ENCODE peak calls at places on chromosomes 5 and 9, in seven cellular contexts. D is HEK293T, W is WTC11, P is HepG2, C is HCT116, J is H1, M is K562. U is an unnamed sample.

GRCh38 chr9:108486791-108487190 is 369.0 kb downstream of the ACTL7B start:
- DNase-seq in J (no peak), C (no peak), P (no peak), M (no peak), D (no peak), W (no peak), U (no peak)

GRCh38 chr5:90983148-90983547 is 400.0 kb downstream of the ARRDC3 start:
- DNase-seq in W (no peak), J (no peak), D (peak), P (peak), M (peak), C (no peak), U (no peak)

GRCh38 chr5:156411131-156411727 is 84.3 kb downstream of the SGCD start:
- DNase-seq in W (no peak), J (no peak), P (no peak), M (no peak), D (no peak), C (no peak), U (no peak)

GRCh38 chr9:99650187-99650874 is 171.4 kb upstream of the NR4A3 start:
- DNase-seq in J (no peak), P (no peak), W (no peak), D (no peak), M (no peak), C (no peak), U (no peak)

GRCh38 chr9:16521868-16522381 is 348.5 kb downstream of the BNC2 start:
- DNase-seq in M (no peak), C (no peak), W (no peak), J (no peak), D (no peak), P (no peak), U (no peak)

GRCh38 chr9:19924090-19924489 is 135.3 kb upstream of the SLC24A2 start:
- DNase-seq in J (no peak), W (no peak), M (no peak), D (no peak), C (no peak), P (no peak), U (no peak)

GRCh38 chr9:114953016-114953415 is 22.6 kb upstream of the TNFSF8 start:
- DNase-seq in W (no peak), J (no peak), D (no peak), M (no peak), C (no peak), P (no peak), U (no peak)

GRCh38 chr9:125460883-125461475 is 199.4 kb downstream of the GAPVD1 start:
- DNase-seq in W (no peak), P (no peak), C (no peak), M (no peak), D (no peak), J (no peak), U (no peak)

GRCh38 chr9:132647355-132647754 is 22.4 kb downstream of the DDX31 start:
- DNase-seq in W (no peak), J (no peak), C (no peak), M (no peak), P (no peak), D (no peak), U (no peak)

GRCh38 chr5:95068952-95069351 is 215.9 kb downstream of the MCTP1 start:
- DNase-seq in C (no peak), J (no peak), M (no peak), D (no peak), P (no peak), W (no peak), U (no peak)

GRCh38 chr5:125083932-125084331 is 337.5 kb upstream of the ZNF608 start:
- DNase-seq in J (no peak), D (no peak), M (no peak), W (no peak), C (no peak), P (no peak), U (no peak)

GRCh38 chr5:40601198-40601868 is 78.4 kb upstream of the PTGER4 start:
- DNase-seq in C (no peak), P (no peak), J (no peak), M (no peak), W (no peak), D (no peak), U (no peak)

GRCh38 chr9:135373151-135373685 is 106.4 kb upstream of the PPP1R26 start:
- DNase-seq in C (no peak), W (no peak), M (no peak), D (no peak), P (no peak), J (no peak), U (no peak)

GRCh38 chr5:59791131-59791485 is 102.4 kb downstream of the PDE4D start:
- DNase-seq in J (no peak), C (no peak), P (no peak), M (no peak), W (no peak), D (no peak), U (no peak)

GRCh38 chr9:32875748-32876147 is 92.4 kb downstream of the TMEM215 start:
- DNase-seq in D (no peak), C (no peak), W (no peak), J (no peak), P (no peak), M (no peak), U (no peak)

GRCh38 chr5:176474476-176474875 is 26.3 kb downstream of the FAF2 start:
- DNase-seq in D (no peak), P (no peak), C (no peak), J (no peak), W (no peak), M (no peak), U (no peak)

GRCh38 chr9:117656007-117656406 is 48.2 kb upstream of the TLR4 start:
- DNase-seq in M (no peak), J (no peak), D (no peak), P (no peak), W (no peak), C (no peak), U (no peak)

GRCh38 chr5:111224561-111224989 is 391 bp downstream of the CAMK4 start:
- DNase-seq in W (no peak), D (no peak), C (no peak), P (no peak), J (no peak), M (no peak), U (no peak)

GRCh38 chr9:34332370-34332964 is 3.1 kb downstream of the NUDT2 start:
- DNase-seq in J (no peak), M (peak), D (peak), P (peak), C (peak), W (no peak), U (peak)

GRCh38 chr5:10111575-10111974 is 138.1 kb downstream of the ATPSCKMT start:
- DNase-seq in J (peak), W (peak), C (peak), M (peak), P (peak), D (peak), U (no peak)

GRCh38 chr9:92180669-92181181 is 65.5 kb upstream of the SPTLC1 start:
- DNase-seq in J (no peak), M (peak), W (no peak), D (no peak), C (no peak), P (peak), U (no peak)
- TF ChIP-seq SP1 in J (no peak), M (no peak), W (no peak), D (no peak), C (no peak), P (no peak), U (no peak)

GRCh38 chr5:43033845-43034590 is 6.1 kb downstream of the ANXA2R start:
- DNase-seq in P (no peak), C (no peak), J (peak), M (no peak), W (peak), D (no peak), U (no peak)
- TF ChIP-seq SP1 in P (no peak), C (no peak), J (no peak), M (no peak), W (no peak), D (no peak), U (no peak)

DNA sequence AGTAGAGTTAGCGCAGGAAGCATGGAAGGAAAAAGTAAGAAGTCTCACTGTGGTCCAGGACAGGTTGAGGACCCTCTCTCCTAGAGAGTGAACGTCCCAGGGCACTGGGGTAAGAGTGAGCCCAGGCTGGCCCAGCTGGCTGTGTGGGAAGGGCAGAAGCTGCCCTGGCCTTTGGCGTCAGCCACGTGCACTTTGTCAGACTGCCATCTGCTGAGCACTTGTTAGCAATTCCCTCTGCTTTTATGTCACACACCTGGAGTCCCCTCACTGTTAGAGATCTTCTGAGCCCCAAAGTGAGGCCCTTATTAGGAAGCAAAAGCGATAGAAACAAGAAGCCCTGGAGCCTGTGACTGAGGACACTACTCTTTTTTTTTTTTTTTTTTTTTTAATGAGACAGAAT is 79.1 kb downstream of the UGCG start:
- DNase-seq in M (no peak), D (no peak), C (peak), W (peak), J (peak), P (peak), U (peak)
- TF ChIP-seq SP1 in M (no peak), D (no peak), C (no peak), W (no peak), J (no peak), P (no peak), U (no peak)

GRCh38 chr5:82105457-82105856 is 133.6 kb downstream of the ATG10 start:
- DNase-seq in D (no peak), J (no peak), C (no peak), M (no peak), W (no peak), P (no peak), U (no peak)

GRCh38 chr5:82104872-82105271 is 133.0 kb downstream of the ATG10 start:
- DNase-seq in C (no peak), P (no peak), M (no peak), D (no peak), W (no peak), J (no peak), U (no peak)

GRCh38 chr5:82106207-82106606 is 134.4 kb downstream of the ATG10 start:
- DNase-seq in M (no peak), J (no peak), W (no peak), C (no peak), P (peak), D (no peak), U (no peak)

GRCh38 chr5:82107277-82107676 is 135.5 kb downstream of the ATG10 start:
- DNase-seq in C (no peak), D (no peak), J (no peak), W (no peak), P (no peak), M (peak), U (no peak)

DNA sequence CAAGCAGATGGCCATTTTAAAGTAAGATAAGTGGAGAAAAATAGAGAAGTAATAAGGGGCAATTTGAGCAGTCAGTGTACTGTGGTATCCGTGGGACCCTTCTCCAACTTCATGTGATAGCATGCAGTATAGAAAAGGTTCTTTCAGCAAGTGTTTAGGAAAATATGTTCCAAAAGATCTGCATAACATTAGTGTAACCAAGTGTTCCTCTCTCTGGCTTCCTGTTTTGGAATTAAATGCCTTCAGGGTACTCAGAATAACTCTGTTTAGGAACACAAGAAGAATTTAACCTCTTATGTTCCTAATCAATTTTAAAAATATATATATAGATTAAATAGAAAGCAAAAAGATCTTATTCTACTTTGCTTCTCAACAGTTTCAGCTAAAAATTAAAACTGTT is 135.0 kb downstream of the ATG10 start:
- DNase-seq in C (no peak), D (no peak), M (no peak), W (no peak), J (no peak), P (no peak), U (no peak)
- TF ChIP-seq SP1 in C (no peak), D (no peak), M (no peak), W (no peak), J (no peak), P (no peak), U (no peak)

DNA sequence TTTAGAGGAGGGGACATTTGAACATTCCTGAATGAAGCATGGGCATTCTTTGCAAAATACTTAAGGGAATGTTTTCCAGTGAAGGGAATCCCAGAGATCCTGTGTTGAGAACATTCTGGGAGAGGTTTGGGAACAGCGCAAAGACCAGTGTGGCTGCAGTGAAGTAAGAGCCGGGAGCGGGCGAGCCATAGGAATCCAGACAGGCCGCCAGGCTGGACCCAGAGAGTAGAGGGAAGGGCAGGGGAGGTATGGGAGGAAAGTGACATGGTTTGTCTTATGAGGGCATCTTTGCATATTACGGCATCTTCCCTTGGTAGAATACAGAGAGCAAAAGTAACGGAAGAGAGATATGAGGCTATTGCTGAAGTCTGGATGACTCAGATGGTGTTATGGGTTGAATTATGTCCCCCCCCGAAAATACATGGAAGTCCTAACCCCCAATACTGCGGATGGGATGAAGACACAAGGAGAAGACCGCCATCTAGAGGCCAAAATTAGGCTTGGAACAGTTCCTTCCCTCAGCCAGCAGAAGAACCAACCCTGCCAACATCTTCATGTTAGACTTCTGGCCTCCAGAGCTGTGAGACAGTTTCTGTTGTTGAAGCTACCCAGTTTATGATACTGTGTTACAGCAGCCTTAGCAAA is 268.2 kb downstream of the MAST4 start:
- DNase-seq in P (peak), M (no peak), W (peak), D (no peak), C (no peak), J (no peak), U (no peak)
- TF ChIP-seq SP1 in P (no peak), M (no peak), W (peak), D (no peak), C (no peak), J (no peak), U (no peak)